ENCODE peak calls at places on chromosomes 6 and 20, in nine cellular contexts. W is cardiac muscle cell, I is mesendoderm, G is gastrocnemius medialis, M is fibroblast of lung, U is small intestine, S is PC-3, F is Peyer's patch, A is PC-9. N is an unnamed sample.

GRCh38 chr6:84017709-84018452 is 15.7 kb upstream of the MRAP2 start:
- DNase-seq in W (no peak), I (no peak), G (no peak), M (no peak), U (peak; percentile 60), S (no peak), F (no peak), A (no peak), N (no peak)

GRCh38 chr6:37699138-37699766 is 1.6 kb upstream of the MDGA1 start:
- DNase-seq in W (no peak), I (no peak), G (no peak), M (no peak), U (peak; percentile 29), S (no peak), F (no peak), A (no peak), N (no peak)

GRCh38 chr6:3471711-3472110 is 14.9 kb upstream of the SLC22A23 start:
- DNase-seq in W (no peak), I (peak; percentile 82), G (no peak), M (peak; percentile 78), U (peak; percentile 40), S (no peak), F (no peak), A (no peak), N (no peak)

GRCh38 chr20:57395111-57395959 is 4.1 kb downstream of the RBM38 start:
- DNase-seq in W (peak; percentile 40), I (peak; percentile 40), G (peak; percentile 91), M (peak; percentile 88), U (no peak), S (no peak), F (peak; percentile 48), A (peak; percentile 34), N (peak; percentile 87)

GRCh38 chr6:152316024-152316423 is 321.1 kb downstream of the SYNE1 start:
- DNase-seq in W (no peak), I (no peak), G (peak; percentile 27), M (peak; percentile 76), U (no peak), S (no peak), F (no peak), A (no peak), N (peak; percentile 22)

GRCh38 chr6:160005861-160006540 is 37.1 kb downstream of the IGF2R start:
- DNase-seq in W (no peak), I (no peak), G (no peak), M (peak; percentile 67), U (no peak), S (no peak), F (no peak), A (no peak), N (peak; percentile 76)

GRCh38 chr6:88972504-88973423 is 9.3 kb upstream of the RNGTT start:
- DNase-seq in W (no peak), I (peak; percentile 88), G (no peak), M (no peak), U (peak; percentile 20), S (no peak), F (no peak), A (no peak), N (no peak)

GRCh38 chr6:47241742-47242482 is 67.8 kb downstream of the TNFRSF21 start:
- DNase-seq in W (no peak), I (no peak), G (peak; percentile 47), M (no peak), U (no peak), S (no peak), F (no peak), A (no peak), N (no peak)

GRCh38 chr6:127120109-127120786 is 1.8 kb downstream of the RSPO3 start:
- DNase-seq in W (no peak), I (peak; percentile 16), G (no peak), M (no peak), U (no peak), S (no peak), F (no peak), A (no peak), N (no peak)

GRCh38 chr20:32018269-32019155 is 8.3 kb downstream of the CCM2L start:
- DNase-seq in W (peak; percentile 73), I (peak; percentile 93), G (peak; percentile 16), M (no peak), U (peak; percentile 55), S (peak; percentile 53), F (peak; percentile 78), A (peak; percentile 84), N (peak; percentile 49)

GRCh38 chr20:61561111-61561830 is 309.2 kb downstream of the CDH4 start:
- DNase-seq in W (no peak), I (no peak), G (no peak), M (no peak), U (no peak), S (no peak), F (no peak), A (no peak), N (no peak)
- H3K27me3 ChIP-seq in W (no peaks in the 10 kb centered on the region), I (no peaks in the 10 kb centered on the region), G (no peaks in the 10 kb centered on the region), M (no peaks in the 10 kb centered on the region), U (no peaks in the 10 kb centered on the region), S (peaks cover 18% of the 10 kb centered on the region), F (no peaks in the 10 kb centered on the region), A (peaks cover 91% of the 10 kb centered on the region), N (no peaks in the 10 kb centered on the region)

GRCh38 chr20:666877-667276 is 8.7 kb downstream of the SCRT2 start:
- DNase-seq in W (no peak), I (no peak), G (no peak), M (no peak), U (no peak), S (no peak), F (no peak), A (no peak), N (no peak)

GRCh38 chr20:667351-668034 is 8.1 kb downstream of the SCRT2 start:
- DNase-seq in W (peak; percentile 66), I (peak; percentile 67), G (peak; percentile 48), M (peak; percentile 18), U (peak; percentile 39), S (peak; percentile 54), F (peak; percentile 88), A (peak; percentile 55), N (no peak)

GRCh38 chr20:669573-669972 is 6.0 kb downstream of the SCRT2 start:
- DNase-seq in W (peak; percentile 45), I (no peak), G (no peak), M (no peak), U (no peak), S (no peak), F (no peak), A (no peak), N (no peak)

GRCh38 chr20:668050-668449 is 7.6 kb downstream of the SCRT2 start:
- DNase-seq in W (no peak), I (no peak), G (no peak), M (no peak), U (no peak), S (no peak), F (no peak), A (no peak), N (no peak)

DNA sequence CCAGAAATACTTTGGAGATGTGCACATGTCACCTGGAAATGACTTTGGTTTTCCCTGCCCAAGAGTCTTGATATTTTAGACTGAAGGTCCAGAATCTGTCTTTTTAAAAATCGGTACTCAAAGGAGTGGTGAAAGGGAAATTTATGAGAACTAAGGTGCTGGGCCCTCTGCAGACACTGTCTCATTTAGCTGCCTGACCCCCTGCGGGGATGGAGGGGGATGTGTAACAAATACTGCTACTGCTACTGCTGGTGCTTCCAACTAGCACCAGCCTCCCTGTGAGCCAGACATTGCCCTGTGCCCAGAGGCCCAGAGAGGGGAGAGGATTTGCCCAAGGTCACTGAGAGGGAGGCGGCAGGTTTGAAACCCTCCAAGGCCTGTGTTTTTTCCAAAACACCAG is 7.0 kb downstream of the SCRT2 start:
- DNase-seq in W (no peak), I (no peak), G (no peak), M (no peak), U (no peak), S (no peak), F (no peak), A (no peak), N (no peak)
- H3K27me3 ChIP-seq in W (peaks cover 7% of the 10 kb centered on the region), I (peaks cover 3% of the 10 kb centered on the region), G (peaks cover 40% of the 10 kb centered on the region), M (peaks cover 61% of the 10 kb centered on the region), U (peaks cover 15% of the 10 kb centered on the region), S (peaks cover 63% of the 10 kb centered on the region), F (peaks cover 6% of the 10 kb centered on the region), A (peaks cover 10% of the 10 kb centered on the region), N (peaks cover 33% of the 10 kb centered on the region)

GRCh38 chr20:61732511-61733210 is 333.0 kb downstream of the TAF4 start:
- DNase-seq in W (no peak), I (no peak), G (no peak), M (no peak), U (no peak), S (no peak), F (no peak), A (no peak), N (no peak)

GRCh38 chr20:61730631-61731362 is 334.9 kb downstream of the TAF4 start:
- DNase-seq in W (no peak), I (no peak), G (no peak), M (no peak), U (no peak), S (no peak), F (no peak), A (no peak), N (no peak)

GRCh38 chr20:61733216-61733615 is 332.5 kb downstream of the TAF4 start:
- DNase-seq in W (no peak), I (no peak), G (no peak), M (no peak), U (no peak), S (no peak), F (no peak), A (no peak), N (no peak)

GRCh38 chr20:61733891-61734732 is 331.6 kb downstream of the TAF4 start:
- DNase-seq in W (no peak), I (no peak), G (no peak), M (no peak), U (no peak), S (no peak), F (no peak), A (no peak), N (no peak)

DNA sequence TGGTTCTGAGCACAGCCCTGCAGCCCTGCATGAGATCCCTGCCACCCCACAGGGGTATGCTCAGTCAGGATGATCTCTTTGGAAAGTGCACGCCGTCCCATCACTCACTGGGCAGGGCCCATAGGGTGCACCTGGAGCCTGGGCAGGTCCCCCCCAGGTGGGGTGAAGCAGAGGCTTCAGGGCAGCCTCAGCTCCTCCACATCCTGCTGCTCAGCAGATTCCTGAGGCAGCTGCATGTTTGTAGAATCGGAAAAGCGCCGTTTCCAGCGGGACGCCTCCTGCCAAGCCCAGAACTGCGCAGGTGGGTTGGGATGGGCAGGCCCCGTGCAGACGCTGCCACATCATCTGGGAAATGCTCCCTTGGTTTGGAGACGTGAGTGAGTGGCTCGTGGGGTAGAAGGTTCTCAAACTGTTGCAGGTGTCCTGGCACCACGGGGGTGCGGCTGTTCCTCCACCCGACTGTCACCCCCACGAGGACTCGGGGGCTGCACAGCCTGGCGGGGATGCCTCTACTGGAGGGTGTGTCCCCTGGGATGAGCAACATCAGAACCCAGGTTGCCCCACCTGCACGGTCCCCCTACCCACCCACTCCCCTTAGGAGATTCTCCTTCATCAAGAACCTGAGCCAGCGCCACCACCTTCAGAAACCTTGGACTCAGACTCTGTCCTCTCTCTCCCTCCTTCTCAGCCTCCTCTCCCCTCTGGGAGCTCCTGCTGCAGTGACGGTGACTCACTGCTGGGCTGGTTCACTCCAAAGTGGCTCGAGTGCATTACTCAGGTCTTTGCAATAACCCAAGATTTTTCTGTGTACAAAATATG is 334.1 kb downstream of the TAF4 start:
- DNase-seq in W (no peak), I (no peak), G (no peak), M (peak; percentile 79), U (no peak), S (peak; percentile 7), F (no peak), A (no peak), N (no peak)
- H3K27me3 ChIP-seq in W (no peaks in the 10 kb centered on the region), I (no peaks in the 10 kb centered on the region), G (no peaks in the 10 kb centered on the region), M (peaks cover 9% of the 10 kb centered on the region), U (no peaks in the 10 kb centered on the region), S (peaks cover 77% of the 10 kb centered on the region), F (no peaks in the 10 kb centered on the region), A (peaks cover 89% of the 10 kb centered on the region), N (no peaks in the 10 kb centered on the region)

GRCh38 chr20:1012359-1013168 is 10.5 kb upstream of the RSPO4 start:
- DNase-seq in W (no peak), I (peak; percentile 11), G (no peak), M (no peak), U (no peak), S (no peak), F (no peak), A (no peak), N (no peak)
- H3K27me3 ChIP-seq in W (peaks cover 3% of the 10 kb centered on the region), I (no peaks in the 10 kb centered on the region), G (no peaks in the 10 kb centered on the region), M (no peaks in the 10 kb centered on the region), U (no peaks in the 10 kb centered on the region), S (peaks cover 48% of the 10 kb centered on the region), F (no peaks in the 10 kb centered on the region), A (peaks cover 73% of the 10 kb centered on the region), N (no peaks in the 10 kb centered on the region)

N was measured in adrenal gland.